ENCODE peak calls at places on chromosomes 16 and 17, in five cellular contexts. One of them, this sample, is unnamed.

GRCh38 chr16:66169817-66170216 is 196.7 kb upstream of the CDH5 start:
- DNase-seq in foreskin fibroblast: no peak
- DNase-seq in fibroblast of mammary gland: no peak
- DNase-seq in cardiac fibroblast: no peak
- DNase-seq in IMR-90: no peak
- DNase-seq in this sample: no peak

GRCh38 chr17:73091770-73092517 is 544 bp downstream of the SLC39A11 start:
- DNase-seq in foreskin fibroblast: no peak
- DNase-seq in fibroblast of mammary gland: no peak
- DNase-seq in cardiac fibroblast: peak
- DNase-seq in IMR-90: peak
- DNase-seq in this sample: no peak

GRCh38 chr17:5014357-5014756 is 16.6 kb downstream of the KIF1C start:
- DNase-seq in foreskin fibroblast: no peak
- DNase-seq in fibroblast of mammary gland: peak
- DNase-seq in cardiac fibroblast: no peak
- DNase-seq in IMR-90: no peak
- DNase-seq in this sample: no peak

GRCh38 chr17:31596382-31597323 is 205.2 kb downstream of the RAB11FIP4 start:
- DNase-seq in foreskin fibroblast: peak
- DNase-seq in fibroblast of mammary gland: peak
- DNase-seq in cardiac fibroblast: peak
- DNase-seq in IMR-90: peak
- DNase-seq in this sample: peak

GRCh38 chr17:79075433-79075805 is 795 bp downstream of the ENGASE start:
- DNase-seq in foreskin fibroblast: no peak
- DNase-seq in fibroblast of mammary gland: no peak
- DNase-seq in cardiac fibroblast: no peak
- DNase-seq in IMR-90: no peak
- DNase-seq in this sample: no peak

GRCh38 chr16:67404740-67405226 is 11.5 kb upstream of the TPPP3 start:
- DNase-seq in foreskin fibroblast: no peak
- DNase-seq in fibroblast of mammary gland: no peak
- DNase-seq in cardiac fibroblast: no peak
- DNase-seq in IMR-90: no peak
- DNase-seq in this sample: peak

GRCh38 chr17:51563961-51564360 is 303.6 kb downstream of the UTP18 start:
- DNase-seq in foreskin fibroblast: no peak
- DNase-seq in fibroblast of mammary gland: no peak
- DNase-seq in cardiac fibroblast: no peak
- DNase-seq in IMR-90: no peak
- DNase-seq in this sample: no peak

GRCh38 chr16:27695161-27695560 is 145.2 kb downstream of the KATNIP start:
- DNase-seq in foreskin fibroblast: no peak
- DNase-seq in fibroblast of mammary gland: no peak
- DNase-seq in cardiac fibroblast: no peak
- DNase-seq in IMR-90: no peak
- DNase-seq in this sample: no peak

GRCh38 chr16:87314990-87315420 is 2.2 kb downstream of the C16orf95 start:
- DNase-seq in foreskin fibroblast: no peak
- DNase-seq in fibroblast of mammary gland: no peak
- DNase-seq in cardiac fibroblast: no peak
- DNase-seq in IMR-90: no peak
- DNase-seq in this sample: no peak

GRCh38 chr17:57723427-57724037 is 21.6 kb downstream of the CCDC182 start:
- DNase-seq in foreskin fibroblast: no peak
- DNase-seq in fibroblast of mammary gland: no peak
- DNase-seq in cardiac fibroblast: no peak
- DNase-seq in IMR-90: no peak
- DNase-seq in this sample: no peak

GRCh38 chr16:8721693-8722348 is 47.4 kb downstream of the ABAT start:
- DNase-seq in foreskin fibroblast: no peak
- DNase-seq in fibroblast of mammary gland: no peak
- DNase-seq in cardiac fibroblast: no peak
- DNase-seq in IMR-90: no peak
- DNase-seq in this sample: no peak

GRCh38 chr17:1878419-1879121 is 48.8 kb downstream of the RPA1 start:
- DNase-seq in foreskin fibroblast: no peak
- DNase-seq in fibroblast of mammary gland: peak
- DNase-seq in cardiac fibroblast: peak
- DNase-seq in IMR-90: no peak
- DNase-seq in this sample: no peak

GRCh38 chr17:35390156-35390555 is 16.7 kb upstream of the SLFN11 start:
- DNase-seq in foreskin fibroblast: no peak
- DNase-seq in fibroblast of mammary gland: no peak
- DNase-seq in cardiac fibroblast: no peak
- DNase-seq in IMR-90: no peak
- DNase-seq in this sample: no peak

GRCh38 chr16:84751241-84751640 is 51.4 kb downstream of the USP10 start:
- DNase-seq in foreskin fibroblast: no peak
- DNase-seq in fibroblast of mammary gland: no peak
- DNase-seq in cardiac fibroblast: no peak
- DNase-seq in IMR-90: no peak
- DNase-seq in this sample: no peak

GRCh38 chr16:81688182-81688581 is 90.9 kb upstream of the PLCG2 start:
- DNase-seq in foreskin fibroblast: no peak
- DNase-seq in fibroblast of mammary gland: no peak
- DNase-seq in cardiac fibroblast: no peak
- DNase-seq in IMR-90: peak
- DNase-seq in this sample: no peak

GRCh38 chr17:55487727-55488436 is 23.4 kb downstream of the SMIM36 start:
- DNase-seq in foreskin fibroblast: no peak
- DNase-seq in fibroblast of mammary gland: peak
- DNase-seq in cardiac fibroblast: peak
- DNase-seq in IMR-90: no peak
- DNase-seq in this sample: no peak

GRCh38 chr16:50298591-50299507 is 32.5 kb downstream of the ADCY7 start:
- DNase-seq in foreskin fibroblast: no peak
- DNase-seq in fibroblast of mammary gland: no peak
- DNase-seq in cardiac fibroblast: no peak
- DNase-seq in IMR-90: no peak
- DNase-seq in this sample: no peak

GRCh38 chr17:3867106-3867505 is 21.1 kb upstream of the NCBP3 start:
- DNase-seq in foreskin fibroblast: no peak
- DNase-seq in fibroblast of mammary gland: no peak
- DNase-seq in cardiac fibroblast: no peak
- DNase-seq in IMR-90: no peak
- DNase-seq in this sample: no peak

GRCh38 chr17:41322264-41322902 is 6.9 kb upstream of the KRTAP17-1 start:
- DNase-seq in foreskin fibroblast: peak
- DNase-seq in fibroblast of mammary gland: peak
- DNase-seq in cardiac fibroblast: peak
- DNase-seq in IMR-90: peak
- DNase-seq in this sample: no peak

GRCh38 chr16:14199624-14200023 is 128.5 kb downstream of the MRTFB start:
- DNase-seq in foreskin fibroblast: no peak
- DNase-seq in fibroblast of mammary gland: peak
- DNase-seq in cardiac fibroblast: peak
- DNase-seq in IMR-90: peak
- DNase-seq in this sample: no peak

GRCh38 chr17:27573971-27574525 is 56.9 kb upstream of the LGALS9 start:
- DNase-seq in foreskin fibroblast: peak
- DNase-seq in fibroblast of mammary gland: peak
- DNase-seq in cardiac fibroblast: peak
- DNase-seq in IMR-90: peak
- DNase-seq in this sample: peak

GRCh38 chr16:53588081-53588648 is 85.2 kb upstream of the AKTIP start:
- DNase-seq in foreskin fibroblast: no peak
- DNase-seq in fibroblast of mammary gland: no peak
- DNase-seq in cardiac fibroblast: no peak
- DNase-seq in IMR-90: no peak
- DNase-seq in this sample: no peak

GRCh38 chr16:82738699-82739098 is 111.9 kb downstream of the CDH13 start:
- DNase-seq in foreskin fibroblast: no peak
- DNase-seq in fibroblast of mammary gland: no peak
- DNase-seq in cardiac fibroblast: peak
- DNase-seq in IMR-90: peak
- DNase-seq in this sample: no peak

GRCh38 chr16:49638696-49639629 is 216.9 kb downstream of the ZNF423 start:
- DNase-seq in foreskin fibroblast: peak
- DNase-seq in fibroblast of mammary gland: no peak
- DNase-seq in cardiac fibroblast: peak
- DNase-seq in IMR-90: peak
- DNase-seq in this sample: no peak

GRCh38 chr16:425740-426114 is 278 bp downstream of the RAB11FIP3 start:
- DNase-seq in foreskin fibroblast: no peak
- DNase-seq in fibroblast of mammary gland: no peak
- DNase-seq in cardiac fibroblast: no peak
- DNase-seq in IMR-90: no peak
- DNase-seq in this sample: peak

GRCh38 chr17:8359769-8360168 is 16.7 kb downstream of the KRABD2 start:
- DNase-seq in foreskin fibroblast: peak
- DNase-seq in fibroblast of mammary gland: peak
- DNase-seq in cardiac fibroblast: peak
- DNase-seq in IMR-90: peak
- DNase-seq in this sample: peak

GRCh38 chr16:30053376-30054015 is 12.1 kb upstream of the ALDOA start:
- DNase-seq in foreskin fibroblast: peak
- DNase-seq in fibroblast of mammary gland: no peak
- DNase-seq in cardiac fibroblast: peak
- DNase-seq in IMR-90: peak
- DNase-seq in this sample: peak

GRCh38 chr17:492015-492399 is 139.4 kb upstream of the RPH3AL start:
- DNase-seq in foreskin fibroblast: no peak
- DNase-seq in fibroblast of mammary gland: no peak
- DNase-seq in cardiac fibroblast: no peak
- DNase-seq in IMR-90: no peak
- DNase-seq in this sample: no peak

GRCh38 chr17:3935825-3936355 is 19.6 kb upstream of the P2RX1 start:
- DNase-seq in foreskin fibroblast: peak
- DNase-seq in fibroblast of mammary gland: peak
- DNase-seq in cardiac fibroblast: peak
- DNase-seq in IMR-90: peak
- DNase-seq in this sample: peak

GRCh38 chr16:11507350-11507749 is 79.4 kb downstream of the LITAF start:
- DNase-seq in foreskin fibroblast: no peak
- DNase-seq in fibroblast of mammary gland: no peak
- DNase-seq in cardiac fibroblast: no peak
- DNase-seq in IMR-90: no peak
- DNase-seq in this sample: no peak
- H3K4me3 ChIP-seq in foreskin fibroblast: no peak
- H3K4me3 ChIP-seq in fibroblast of mammary gland: no peak
- H3K4me3 ChIP-seq in cardiac fibroblast: no peak
- H3K4me3 ChIP-seq in IMR-90: no peak
- H3K4me3 ChIP-seq in this sample: no peak

GRCh38 chr17:80671823-80672105 is 127.1 kb downstream of the RPTOR start:
- DNase-seq in foreskin fibroblast: no peak
- DNase-seq in fibroblast of mammary gland: no peak
- DNase-seq in cardiac fibroblast: no peak
- DNase-seq in IMR-90: no peak
- DNase-seq in this sample: no peak
- H3K4me3 ChIP-seq in foreskin fibroblast: no peak
- H3K4me3 ChIP-seq in fibroblast of mammary gland: no peak
- H3K4me3 ChIP-seq in cardiac fibroblast: no peak
- H3K4me3 ChIP-seq in IMR-90: no peak
- H3K4me3 ChIP-seq in this sample: no peak

GRCh38 chr17:36931697-36932382 is 5.4 kb upstream of the LHX1 start:
- DNase-seq in foreskin fibroblast: no peak
- DNase-seq in fibroblast of mammary gland: no peak
- DNase-seq in cardiac fibroblast: no peak
- DNase-seq in IMR-90: no peak
- DNase-seq in this sample: no peak
- H3K4me3 ChIP-seq in foreskin fibroblast: no peak
- H3K4me3 ChIP-seq in fibroblast of mammary gland: no peak
- H3K4me3 ChIP-seq in cardiac fibroblast: no peak
- H3K4me3 ChIP-seq in IMR-90: no peak
- H3K4me3 ChIP-seq in this sample: no peak

DNA sequence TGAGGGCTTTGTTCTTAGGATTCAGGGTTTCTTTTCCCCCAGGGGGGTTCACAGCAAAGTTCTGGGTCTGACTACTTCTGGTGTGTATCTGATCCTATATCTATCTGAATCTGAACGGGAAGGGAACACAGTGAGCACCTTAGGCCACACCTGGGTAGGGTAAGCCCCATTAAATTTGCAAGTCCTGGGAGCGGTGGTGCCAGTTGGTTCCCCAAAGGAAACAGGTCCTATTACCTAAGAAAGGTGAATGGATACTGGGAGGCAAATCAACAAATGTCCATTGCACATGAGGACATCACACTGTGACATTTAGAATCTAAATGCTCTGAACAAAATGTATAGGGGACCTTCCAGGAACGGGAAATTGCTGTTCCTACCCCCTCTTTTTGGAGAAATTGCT is 54.6 kb downstream of the BMERB1 start:
- DNase-seq in foreskin fibroblast: no peak
- DNase-seq in fibroblast of mammary gland: no peak
- DNase-seq in cardiac fibroblast: no peak
- DNase-seq in IMR-90: no peak
- DNase-seq in this sample: no peak
- H3K4me3 ChIP-seq in foreskin fibroblast: no peak
- H3K4me3 ChIP-seq in fibroblast of mammary gland: no peak
- H3K4me3 ChIP-seq in cardiac fibroblast: no peak
- H3K4me3 ChIP-seq in IMR-90: no peak
- H3K4me3 ChIP-seq in this sample: no peak